ENCODE peak calls at places on chromosomes 3 and 15, in four cellular contexts. J is esophagus squamous epithelium, E is HCT116, Z is heart left ventricle. B is an unnamed sample.

GRCh38 chr3:157120071-157120892 is 39.7 kb downstream of the CCNL1 start:
- DNase-seq in J (no peak), E (no peak), Z (no peak), B (no peak)

GRCh38 chr3:4729061-4729973 is 236.2 kb downstream of the ITPR1 start:
- DNase-seq in J (no peak), E (no peak), Z (no peak), B (no peak)

GRCh38 chr3:138937690-138938055 is 9.3 kb downstream of the FOXL2 start:
- DNase-seq in J (no peak), E (no peak), Z (no peak), B (no peak)

GRCh38 chr3:9704343-9705322 is 1.0 kb downstream of the CPNE9 start:
- DNase-seq in J (no peak), E (no peak), Z (no peak), B (no peak)

GRCh38 chr15:80440024-80440423 is 35.8 kb downstream of the ARNT2 start:
- DNase-seq in J (no peak), E (no peak), Z (no peak), B (no peak)

GRCh38 chr15:59688383-59688887 is 685 bp downstream of the BNIP2 start:
- DNase-seq in J (no peak), E (peak), Z (no peak), B (no peak)

GRCh38 chr3:168220609-168221008 is 124.9 kb upstream of the GOLIM4 start:
- DNase-seq in J (no peak), E (no peak), Z (no peak), B (no peak)

GRCh38 chr3:143135150-143135549 is 15.6 kb downstream of the CHST2 start:
- DNase-seq in J (no peak), E (no peak), Z (no peak), B (peak)

GRCh38 chr3:179451335-179452165 is at the start of gene GNB4:
- DNase-seq in J (peak), E (no peak), Z (peak), B (peak)

GRCh38 chr3:163071684-163072083 is 1575.1 kb downstream of the OTOL1 start:
- DNase-seq in J (no peak), E (no peak), Z (no peak), B (no peak)

GRCh38 chr3:156383433-156384025 is 171.4 kb downstream of the SSR3 start:
- DNase-seq in J (no peak), E (no peak), Z (no peak), B (no peak)

GRCh38 chr3:107428051-107428858 is 51.0 kb downstream of the CCDC54 start:
- DNase-seq in J (no peak), E (no peak), Z (no peak), B (no peak)

GRCh38 chr3:15206662-15207576 is 873 bp downstream of the CAPN7 start:
- DNase-seq in J (no peak), E (no peak), Z (no peak), B (peak)

GRCh38 chr3:66038726-66039589 is at the start of gene MAGI1:
- DNase-seq in J (no peak), E (peak), Z (peak), B (peak)

GRCh38 chr3:143754090-143754489 is 94.2 kb downstream of the SLC9A9 start:
- DNase-seq in J (no peak), E (no peak), Z (no peak), B (no peak)

GRCh38 chr15:80202016-80202315 is 49.2 kb downstream of the FAH start:
- DNase-seq in J (no peak), E (no peak), Z (no peak), B (no peak)

GRCh38 chr3:62981962-62982361 is 106.7 kb upstream of the CADPS start:
- DNase-seq in J (no peak), E (no peak), Z (no peak), B (no peak)

GRCh38 chr15:43329960-43330779 is at the start of gene LCMT2:
- DNase-seq in J (peak), E (peak), Z (peak), B (peak)
- TF ChIP-seq POLR2A in J (peak), E (peak), Z (no peak), B (peak)

GRCh38 chr15:89575146-89575655 is at the start of gene TICRR:
- DNase-seq in J (peak), E (peak), Z (peak), B (peak)
- TF ChIP-seq POLR2A in J (no peak), E (peak), Z (no peak), B (peak)

GRCh38 chr15:31216210-31216911 is 110.3 kb upstream of the KLF13 start:
- DNase-seq in J (peak), E (no peak), Z (peak), B (peak)
- TF ChIP-seq POLR2A in J (no peak), E (peak), Z (no peak), B (no peak)

GRCh38 chr15:39582286-39582976 is 1.6 kb downstream of the THBS1 start:
- DNase-seq in J (no peak), E (no peak), Z (peak), B (no peak)
- TF ChIP-seq POLR2A in J (no peak), E (no peak), Z (no peak), B (no peak)

DNA sequence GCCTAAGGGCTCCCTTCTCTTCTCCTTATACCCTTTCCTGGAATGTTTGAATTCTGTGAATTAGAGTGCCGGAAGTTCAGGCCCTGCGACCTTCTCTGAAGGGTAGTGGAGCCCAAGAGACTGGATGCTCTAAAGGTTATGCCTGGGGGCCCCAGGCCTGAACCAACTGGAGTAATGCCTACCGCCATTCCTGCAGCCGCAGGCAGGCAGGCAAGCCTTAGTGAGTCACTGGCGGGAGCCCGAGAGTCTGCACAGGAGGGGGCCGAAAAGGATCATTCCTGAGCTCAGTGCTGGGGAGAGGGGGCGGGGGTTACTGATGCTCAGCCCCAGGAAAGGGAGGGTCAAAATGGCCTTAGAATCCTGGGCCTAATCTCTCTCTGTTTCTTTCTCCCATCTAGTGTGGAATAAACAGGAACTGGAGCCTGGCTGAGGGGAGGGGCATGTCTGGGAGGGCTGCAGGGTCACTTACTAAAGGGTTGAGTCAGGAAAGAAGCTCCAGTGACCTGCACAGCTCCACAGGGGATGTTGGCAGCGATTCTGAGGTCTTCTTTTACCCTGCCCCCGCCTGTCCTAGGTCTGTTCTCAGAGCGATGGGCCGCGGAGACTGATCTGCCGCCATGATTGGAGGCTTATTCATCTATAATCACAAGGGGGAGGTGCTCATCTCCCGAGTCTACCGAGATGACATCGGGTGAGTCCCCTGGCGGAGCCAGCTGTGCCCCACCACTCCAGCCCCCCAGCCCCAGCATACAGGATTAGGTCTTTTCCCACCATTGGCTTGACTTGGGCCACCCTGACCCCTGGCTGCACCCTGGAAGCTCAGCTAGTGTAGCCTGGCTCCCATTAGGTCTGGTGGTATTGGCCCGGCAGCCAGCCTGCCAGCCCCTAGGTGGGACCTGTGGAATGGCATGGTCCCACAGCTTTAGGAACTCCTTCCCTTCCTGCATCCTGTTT is 2.0 kb downstream of the AP2M1 start:
- DNase-seq in J (no peak), E (peak), Z (peak), B (peak)
- TF ChIP-seq POLR2A in J (no peak), E (peak), Z (no peak), B (peak)